ENCODE peak calls at places on chromosome 9, in six cellular contexts. V is OCI-M1; N is GM23248; J is activated naive CD8-positive, alpha-beta T cell treated with anti-CD3 and anti-CD28 coated beads for 36 hours; R is GM04504; U is stimulated activated CD8-positive, alpha-beta memory T cell treated with anti-CD3 and anti-CD28 coated beads, Interleukin-7, amount 100 ng/mL, for 1 hour. G is an unnamed sample.
A peak's percentile ranks its signal among the peaks of the same experiment; 100 is the strongest.

GRCh38 chr9:38622083-38622674 is 1.8 kb upstream of the ANKRD18A start:
- DNase-seq in V (no peak), N (peak; percentile 12), J (peak; percentile 6), R (no peak), U (no peak), G (peak; percentile 3)

GRCh38 chr9:115775669-115776068 is 377.9 kb upstream of the PAPPA start:
- DNase-seq in V (no peak), N (peak; percentile 10), J (no peak), R (no peak), U (no peak), G (no peak)

GRCh38 chr9:97768731-97769130 is 71.6 kb upstream of the XPA start:
- DNase-seq in V (no peak), N (peak; percentile 91), J (no peak), R (peak; percentile 70), U (no peak), G (no peak)

GRCh38 chr9:1876891-1877496 is 138.2 kb upstream of the SMARCA2 start:
- DNase-seq in V (no peak), N (no peak), J (peak; percentile 28), R (no peak), U (no peak), G (no peak)

GRCh38 chr9:97437151-97437550 is 25.3 kb downstream of the TDRD7 start:
- DNase-seq in V (no peak), N (no peak), J (no peak), R (no peak), U (no peak), G (no peak)

GRCh38 chr9:17839744-17840143 is 260.9 kb downstream of the SH3GL2 start:
- DNase-seq in V (no peak), N (no peak), J (no peak), R (no peak), U (no peak), G (no peak)

GRCh38 chr9:17294822-17295624 is 160.2 kb downstream of the CNTLN start:
- DNase-seq in V (no peak), N (no peak), J (no peak), R (no peak), U (no peak), G (no peak)

GRCh38 chr9:77770340-77770739 is 122.2 kb upstream of the GNA14 start:
- DNase-seq in V (no peak), N (no peak), J (no peak), R (no peak), U (no peak), G (no peak)

GRCh38 chr9:13436591-13436990 is 157.1 kb upstream of the MPDZ start:
- DNase-seq in V (no peak), N (peak; percentile 20), J (no peak), R (no peak), U (no peak), G (no peak)

GRCh38 chr9:131709741-131710499 is 30.0 kb downstream of the RAPGEF1 start:
- DNase-seq in V (no peak), N (peak; percentile 66), J (no peak), R (no peak), U (no peak), G (no peak)

GRCh38 chr9:33852216-33852826 is 35.4 kb downstream of the UBE2R2 start:
- DNase-seq in V (peak; percentile 74), N (peak; percentile 79), J (peak; percentile 20), R (no peak), U (peak; percentile 21), G (peak; percentile 36)

GRCh38 chr9:113632776-113633590 is 169.5 kb downstream of the RGS3 start:
- DNase-seq in V (no peak), N (peak; percentile 72), J (peak; percentile 33), R (no peak), U (no peak), G (no peak)

GRCh38 chr9:72951043-72951442 is 1.8 kb downstream of the ALDH1A1 start:
- DNase-seq in V (peak; percentile 42), N (no peak), J (no peak), R (no peak), U (no peak), G (no peak)

GRCh38 chr9:114893622-114894021 is 36.8 kb downstream of the TNFSF8 start:
- DNase-seq in V (no peak), N (peak; percentile 18), J (no peak), R (no peak), U (no peak), G (no peak)

GRCh38 chr9:125883548-125883947 is 136.4 kb downstream of the PBX3 start:
- DNase-seq in V (no peak), N (no peak), J (no peak), R (no peak), U (no peak), G (no peak)

GRCh38 chr9:88197781-88198345 is 59.6 kb upstream of the SPATA31C2 start:
- DNase-seq in V (peak; percentile 28), N (peak; percentile 74), J (no peak), R (peak; percentile 90), U (no peak), G (no peak)

GRCh38 chr9:112894031-112894430 is 3.4 kb upstream of the SLC46A2 start:
- DNase-seq in V (no peak), N (peak; percentile 60), J (no peak), R (no peak), U (no peak), G (no peak)

GRCh38 chr9:120532475-120532874 is 47.5 kb downstream of the CDK5RAP2 start:
- DNase-seq in V (no peak), N (peak; percentile 73), J (no peak), R (peak; percentile 40), U (no peak), G (no peak)

GRCh38 chr9:27151693-27152397 is 42.8 kb downstream of the TEK start:
- DNase-seq in V (no peak), N (peak; percentile 78), J (no peak), R (no peak), U (no peak), G (no peak)

GRCh38 chr9:98642661-98643312 is 65.9 kb downstream of the GABBR2 start:
- DNase-seq in V (peak; percentile 2), N (no peak), J (no peak), R (no peak), U (no peak), G (no peak)

GRCh38 chr9:117414906-117415583 is at the start of gene ASTN2:
- DNase-seq in V (no peak), N (no peak), J (no peak), R (no peak), U (no peak), G (no peak)

GRCh38 chr9:120109242-120109641 is 470.7 kb downstream of the CDK5RAP2 start:
- DNase-seq in V (peak; percentile 13), N (peak; percentile 24), J (no peak), R (no peak), U (no peak), G (no peak)

GRCh38 chr9:6955251-6955921 is 197.6 kb downstream of the KDM4C start:
- DNase-seq in V (peak; percentile 89), N (peak; percentile 60), J (peak; percentile 20), R (no peak), U (no peak), G (no peak)

GRCh38 chr9:92686954-92687353 is 17.0 kb upstream of the IPPK start:
- DNase-seq in V (peak; percentile 4), N (peak; percentile 20), J (no peak), R (no peak), U (no peak), G (no peak)

GRCh38 chr9:114799441-114799840 is 6.4 kb downstream of the TNFSF15 start:
- DNase-seq in V (no peak), N (no peak), J (no peak), R (no peak), U (no peak), G (no peak)

GRCh38 chr9:2597483-2597882 is 24.1 kb upstream of the VLDLR start:
- DNase-seq in V (no peak), N (peak; percentile 52), J (no peak), R (peak; percentile 3), U (no peak), G (no peak)

GRCh38 chr9:137445930-137446431 is 4.8 kb upstream of the ENTPD8 start:
- DNase-seq in V (no peak), N (peak; percentile 61), J (no peak), R (no peak), U (no peak), G (no peak)

GRCh38 chr9:8733096-8733954 is 933.7 kb upstream of the DMAC1 start:
- DNase-seq in V (no peak), N (no peak), J (no peak), R (no peak), U (no peak), G (no peak)

GRCh38 chr9:127927457-127928231 is 2.9 kb downstream of the PIP5KL1 start:
- DNase-seq in V (no peak), N (peak; percentile 55), J (peak; percentile 56), R (no peak), U (peak; percentile 55), G (peak; percentile 39)

GRCh38 chr9:14554866-14555265 is 138.4 kb downstream of the ZDHHC21 start:
- DNase-seq in V (peak; percentile 1), N (peak; percentile 47), J (no peak), R (no peak), U (no peak), G (no peak)

GRCh38 chr9:22158275-22158674 is 149.2 kb upstream of the CDKN2B start:
- DNase-seq in V (no peak), N (no peak), J (no peak), R (no peak), U (no peak), G (no peak)

GRCh38 chr9:137485343-137486140 is 26.4 kb upstream of the NSMF start:
- DNase-seq in V (no peak), N (no peak), J (no peak), R (no peak), U (no peak), G (no peak)

GRCh38 chr9:131386258-131386657 is 7.6 kb upstream of the PRRC2B start:
- DNase-seq in V (peak; percentile 41), N (no peak), J (no peak), R (no peak), U (no peak), G (no peak)

GRCh38 chr9:78297672-78297961 is 692 bp downstream of the PSAT1 start:
- DNase-seq in V (no peak), N (no peak), J (no peak), R (no peak), U (no peak), G (no peak)

GRCh38 chr9:125763373-125763772 is 16.2 kb downstream of the PBX3 start:
- DNase-seq in V (peak; percentile 6), N (no peak), J (no peak), R (no peak), U (no peak), G (no peak)

GRCh38 chr9:113540466-113540865 is 76.9 kb downstream of the RGS3 start:
- DNase-seq in V (no peak), N (no peak), J (no peak), R (no peak), U (no peak), G (no peak)

GRCh38 chr9:98796364-98797101 is at the start of gene ANKS6:
- DNase-seq in V (no peak), N (peak; percentile 90), J (peak; percentile 89), R (peak; percentile 52), U (peak; percentile 73), G (peak; percentile 89)

GRCh38 chr9:19517202-19517942 is 108.6 kb downstream of the ACER2 start:
- DNase-seq in V (peak; percentile 47), N (no peak), J (no peak), R (no peak), U (no peak), G (no peak)

GRCh38 chr9:116084497-116084896 is 69.1 kb upstream of the PAPPA start:
- DNase-seq in V (no peak), N (no peak), J (no peak), R (no peak), U (no peak), G (no peak)